ENCODE peak calls at places on chromosomes 2 and 18, in eight cellular contexts. Q is T-helper 9 cell, H is left ventricle myocardium superior, D is SW480, V is heart left ventricle, P is C1 segment of cervical spinal cord, F is heart right ventricle, C is Calu3. E is an unnamed sample.

GRCh38 chr2:143015681-143016080 is 113.5 kb upstream of the ARHGAP15 start:
- DNase-seq in C (no peak), Q (no peak), V (no peak), P (no peak), F (no peak), D (no peak), H (no peak), E (no peak)

GRCh38 chr2:175383286-175383685 is 201.8 kb upstream of the ATP5MC3 start:
- DNase-seq in Q (no peak), V (no peak), P (no peak), H (no peak), F (no peak), D (no peak), C (no peak), E (no peak)

GRCh38 chr2:144998435-144998834 is 478.5 kb upstream of the ZEB2 start:
- DNase-seq in Q (no peak), C (no peak), D (no peak), H (no peak), F (no peak), V (no peak), P (no peak), E (no peak)

GRCh38 chr2:11023326-11024009 is 111.7 kb downstream of the KCNF1 start:
- DNase-seq in V (no peak), Q (no peak), P (no peak), D (no peak), F (no peak), H (no peak), C (no peak), E (no peak)

GRCh38 chr2:75465317-75465998 is 95.3 kb downstream of the EVA1A start:
- DNase-seq in Q (no peak), C (no peak), H (no peak), V (no peak), P (no peak), F (no peak), D (peak), E (peak)

GRCh38 chr2:197184959-197185586 is 125.5 kb downstream of the ANKRD44 start:
- DNase-seq in C (no peak), V (peak), F (peak), H (peak), D (no peak), Q (no peak), P (peak), E (no peak)

GRCh38 chr2:241801611-241802420 is 7.2 kb upstream of the NEU4 start:
- DNase-seq in C (no peak), P (no peak), F (no peak), H (peak), Q (no peak), V (peak), D (no peak), E (no peak)

GRCh38 chr2:189444322-189444721 is 3.0 kb downstream of the WDR75 start:
- DNase-seq in V (no peak), C (no peak), P (no peak), Q (no peak), D (no peak), F (no peak), H (no peak), E (no peak)

GRCh38 chr2:50995610-50996009 is 36.3 kb downstream of the NRXN1 start:
- DNase-seq in H (no peak), C (no peak), D (no peak), F (no peak), Q (no peak), P (no peak), V (no peak), E (no peak)

GRCh38 chr2:64819774-64820688 is 166.3 kb upstream of the SERTAD2 start:
- DNase-seq in Q (no peak), V (no peak), H (no peak), C (no peak), D (no peak), F (no peak), P (no peak), E (no peak)

GRCh38 chr2:112272669-112273068 is 2.7 kb upstream of the ZC3H6 start:
- DNase-seq in H (no peak), V (no peak), C (no peak), D (no peak), P (no peak), Q (no peak), F (no peak), E (no peak)

GRCh38 chr2:148645925-148646559 is 1.5 kb downstream of the EPC2 start:
- DNase-seq in C (peak), F (peak), D (peak), P (peak), Q (peak), V (no peak), H (no peak), E (peak)

GRCh38 chr2:24009680-24010476 is at the start of gene MFSD2B:
- DNase-seq in C (no peak), P (no peak), Q (no peak), D (peak), H (no peak), V (no peak), F (no peak), E (peak)

GRCh38 chr2:241977557-241978300 is 108.2 kb downstream of the RTP5 start:
- DNase-seq in D (no peak), C (no peak), Q (no peak), V (no peak), F (no peak), P (no peak), H (no peak), E (no peak)

GRCh38 chr18:48801728-48802542 is 148.8 kb downstream of the SMAD7 start:
- DNase-seq in H (no peak), F (no peak), P (no peak), Q (no peak), C (no peak), D (peak), V (no peak), E (no peak)

GRCh38 chr2:131201098-131201497 is 8.2 kb upstream of the POTEE start:
- DNase-seq in C (no peak), P (no peak), F (no peak), Q (no peak), V (no peak), D (no peak), H (no peak), E (no peak)

GRCh38 chr2:115122701-115123100 is 680.3 kb downstream of the DPP10 start:
- DNase-seq in D (peak), F (no peak), V (no peak), Q (no peak), H (no peak), P (no peak), C (no peak), E (peak)

GRCh38 chr2:40127890-40128548 is 323.9 kb downstream of the SLC8A1 start:
- DNase-seq in D (no peak), H (no peak), V (no peak), P (no peak), C (no peak), F (no peak), Q (no peak), E (no peak)

GRCh38 chr2:113148606-113149552 is 21.5 kb downstream of the IL1RN start:
- DNase-seq in P (no peak), C (no peak), F (no peak), D (no peak), Q (no peak), V (no peak), H (no peak), E (no peak)

GRCh38 chr2:55961318-55961911 is 37.8 kb upstream of the EFEMP1 start:
- DNase-seq in Q (no peak), D (peak), H (no peak), V (no peak), C (peak), F (peak), P (no peak), E (peak)

GRCh38 chr2:3182848-3183247 is 194.8 kb downstream of the EIPR1 start:
- DNase-seq in H (no peak), P (no peak), Q (no peak), C (no peak), D (no peak), F (no peak), V (no peak), E (no peak)

GRCh38 chr18:10908760-10909159 is 240.6 kb downstream of the PIEZO2 start:
- DNase-seq in P (no peak), F (no peak), D (no peak), Q (no peak), V (no peak), H (no peak), C (no peak), E (no peak)

GRCh38 chr2:232236200-232236599 is 142.4 kb upstream of the ALPP start:
- DNase-seq in Q (no peak), V (no peak), F (no peak), P (no peak), D (no peak), C (no peak), H (no peak), E (peak)

GRCh38 chr2:143525006-143525405 is 395.8 kb downstream of the ARHGAP15 start:
- DNase-seq in C (no peak), Q (no peak), H (no peak), P (no peak), D (no peak), V (no peak), F (no peak), E (no peak)

GRCh38 chr18:24259869-24260662 is 121.2 kb downstream of the CABYR start:
- DNase-seq in F (no peak), Q (no peak), V (no peak), H (no peak), D (no peak), P (no peak), C (no peak), E (no peak)

GRCh38 chr2:120314656-120315366 is 31.1 kb upstream of the INHBB start:
- DNase-seq in V (no peak), Q (no peak), C (no peak), F (peak), H (no peak), P (no peak), D (no peak), E (peak)

GRCh38 chr2:18066894-18067293 is 188.4 kb downstream of the KCNS3 start:
- DNase-seq in V (no peak), D (no peak), C (no peak), Q (no peak), F (no peak), H (no peak), P (no peak), E (no peak)

GRCh38 chr2:51579412-51579811 is 547.5 kb upstream of the NRXN1 start:
- DNase-seq in H (no peak), V (no peak), P (no peak), Q (no peak), F (no peak), D (no peak), C (no peak), E (no peak)

GRCh38 chr2:20666364-20667150 is at the start of gene GDF7:
- DNase-seq in D (no peak), F (peak), C (no peak), V (no peak), Q (no peak), P (no peak), H (peak), E (peak)

GRCh38 chr18:68275616-68276015 is 439.3 kb downstream of the TMX3 start:
- DNase-seq in C (peak), V (no peak), D (no peak), Q (no peak), P (no peak), F (no peak), H (no peak), E (peak)

GRCh38 chr2:127612111-127612822 is 33.7 kb upstream of the GPR17 start:
- DNase-seq in C (no peak), F (no peak), P (no peak), V (no peak), H (peak), D (no peak), Q (no peak), E (no peak)